ENCODE peak calls at places on chromosomes 2 and 18, in six cellular contexts. S is fibroblast of mammary gland, M is astrocyte of the cerebellum, C is Panc1, D is GM23338, P is AG04450. W is an unnamed sample.

GRCh38 chr2:100679211-100679610 is 116.4 kb downstream of the PDCL3 start:
- DNase-seq in C (no peak), M (no peak), S (no peak), D (no peak), P (no peak), W (no peak)

GRCh38 chr18:75123113-75123512 is 85.8 kb downstream of the PTGR3 start:
- DNase-seq in S (no peak), M (no peak), D (no peak), P (no peak), C (no peak), W (no peak)

GRCh38 chr2:100262555-100263320 is 59.6 kb downstream of the LONRF2 start:
- DNase-seq in S (peak; percentile 58), P (no peak), C (peak; percentile 57), D (peak; percentile 78), M (no peak), W (no peak)

GRCh38 chr18:22391571-22392359 is 25.9 kb downstream of the CTAGE1 start:
- DNase-seq in S (peak; percentile 95), P (peak; percentile 65), C (no peak), M (peak; percentile 77), D (no peak), W (peak; percentile 54)

GRCh38 chr2:190088917-190089316 is 26.4 kb upstream of the MSTN start:
- DNase-seq in P (peak; percentile 24), S (peak; percentile 81), M (peak; percentile 65), C (peak; percentile 30), D (peak; percentile 83), W (peak; percentile 28)

GRCh38 chr18:25795178-25795577 is 295.2 kb downstream of the SS18 start:
- DNase-seq in M (no peak), S (no peak), C (no peak), P (no peak), D (no peak), W (no peak)

GRCh38 chr2:27901219-27901618 is 10.7 kb downstream of the BABAM2 start:
- DNase-seq in P (no peak), C (no peak), M (no peak), S (peak; percentile 51), D (no peak), W (no peak)

GRCh38 chr2:80288576-80288975 is 16.0 kb downstream of the LRRTM1 start:
- DNase-seq in M (no peak), P (no peak), S (peak; percentile 4), C (no peak), D (peak; percentile 8), W (no peak)

GRCh38 chr2:101401906-101402305 is 14.6 kb upstream of the CREG2 start:
- DNase-seq in S (no peak), P (no peak), C (no peak), M (no peak), D (peak; percentile 36), W (no peak)

GRCh38 chr2:218998414-218999002 is 5.3 kb upstream of the CRYBA2 start:
- DNase-seq in D (no peak), S (peak; percentile 16), C (no peak), M (no peak), P (no peak), W (no peak)

GRCh38 chr2:53641290-53641689 is 126.3 kb upstream of the CHAC2 start:
- DNase-seq in S (no peak), M (no peak), C (no peak), P (no peak), D (peak; percentile 65), W (no peak)

GRCh38 chr2:141554810-141555209 is 576.0 kb downstream of the LRP1B start:
- DNase-seq in C (peak; percentile 54), S (peak; percentile 32), D (peak; percentile 68), P (peak; percentile 24), M (peak; percentile 22), W (no peak)

GRCh38 chr18:21853020-21853419 is 112.4 kb downstream of the MIB1 start:
- DNase-seq in D (peak; percentile 42), S (no peak), M (no peak), C (no peak), P (peak; percentile 26), W (no peak)

GRCh38 chr18:51290864-51291263 is 93.4 kb upstream of the MEX3C start:
- DNase-seq in P (no peak), S (no peak), M (no peak), C (no peak), D (no peak), W (no peak)

GRCh38 chr2:12120281-12121150 is 374.1 kb downstream of the LPIN1 start:
- DNase-seq in S (peak; percentile 95), C (no peak), D (no peak), P (no peak), M (peak; percentile 27), W (peak; percentile 35)

GRCh38 chr2:6922201-6922656 is 5.0 kb downstream of the RNF144A start:
- DNase-seq in M (no peak), S (peak; percentile 56), P (no peak), C (no peak), D (peak; percentile 42), W (no peak)

GRCh38 chr2:148876589-148877402 is 1.8 kb downstream of the KIF5C start:
- DNase-seq in S (no peak), D (peak; percentile 95), P (no peak), M (no peak), C (no peak), W (no peak)

GRCh38 chr2:202032841-202033316 is 776 bp upstream of the FZD7 start:
- DNase-seq in M (no peak), D (peak; percentile 76), C (no peak), P (no peak), S (peak; percentile 49), W (no peak)

GRCh38 chr2:170610615-170611014 is 104.5 kb upstream of the SP5 start:
- DNase-seq in P (no peak), S (no peak), D (no peak), M (no peak), C (no peak), W (no peak)

GRCh38 chr2:172214252-172214651 is 111.6 kb upstream of the DLX2 start:
- DNase-seq in S (no peak), P (no peak), C (no peak), M (no peak), D (no peak), W (no peak)

GRCh38 chr2:238320648-238321281 is 447 bp downstream of the TRAF3IP1 start:
- DNase-seq in M (no peak), P (no peak), S (peak; percentile 6), D (peak; percentile 68), C (no peak), W (no peak)

GRCh38 chr2:85601771-85602475 is 575 bp downstream of the TMEM150A start:
- DNase-seq in P (no peak), D (peak; percentile 64), M (no peak), S (no peak), C (no peak), W (no peak)

GRCh38 chr2:120805011-120805410 is 69.3 kb downstream of the GLI2 start:
- DNase-seq in S (no peak), D (no peak), M (no peak), P (no peak), C (no peak), W (no peak)

GRCh38 chr2:105792561-105792960 is 47.8 kb downstream of the NCK2 start:
- DNase-seq in P (no peak), M (no peak), C (no peak), D (no peak), S (no peak), W (no peak)

GRCh38 chr2:64120928-64121327 is 23.3 kb downstream of the PELI1 start:
- DNase-seq in M (no peak), C (no peak), S (no peak), D (no peak), P (no peak), W (no peak)

GRCh38 chr2:236720974-236721600 is 151.5 kb downstream of the ACKR3 start:
- DNase-seq in M (no peak), S (no peak), C (no peak), P (no peak), D (no peak), W (no peak)

GRCh38 chr2:236719192-236719635 is 149.6 kb downstream of the ACKR3 start:
- DNase-seq in D (no peak), M (no peak), P (no peak), S (no peak), C (no peak), W (no peak)

GRCh38 chr2:236726701-236727450 is 157.3 kb downstream of the ACKR3 start:
- DNase-seq in P (no peak), C (no peak), S (no peak), M (no peak), D (no peak), W (no peak)

GRCh38 chr2:236728916-236729670 is 159.5 kb downstream of the ACKR3 start:
- DNase-seq in S (no peak), D (no peak), P (no peak), M (no peak), C (no peak), W (no peak)

GRCh38 chr2:236724200-236724599 is 154.6 kb downstream of the ACKR3 start:
- DNase-seq in D (no peak), S (no peak), P (no peak), C (no peak), M (no peak), W (no peak)
- TF ChIP-seq CTCF in D (no peak), S (no peak), P (no peak), C (no peak), M (no peak), W (no peak)

GRCh38 chr2:239685965-239686364 is 285.1 kb upstream of the HDAC4 start:
- DNase-seq in M (no peak), C (no peak), P (no peak), D (no peak), S (no peak), W (no peak)
- TF ChIP-seq CTCF in M (no peak), C (no peak), P (no peak), D (no peak), S (no peak), W (no peak)

DNA sequence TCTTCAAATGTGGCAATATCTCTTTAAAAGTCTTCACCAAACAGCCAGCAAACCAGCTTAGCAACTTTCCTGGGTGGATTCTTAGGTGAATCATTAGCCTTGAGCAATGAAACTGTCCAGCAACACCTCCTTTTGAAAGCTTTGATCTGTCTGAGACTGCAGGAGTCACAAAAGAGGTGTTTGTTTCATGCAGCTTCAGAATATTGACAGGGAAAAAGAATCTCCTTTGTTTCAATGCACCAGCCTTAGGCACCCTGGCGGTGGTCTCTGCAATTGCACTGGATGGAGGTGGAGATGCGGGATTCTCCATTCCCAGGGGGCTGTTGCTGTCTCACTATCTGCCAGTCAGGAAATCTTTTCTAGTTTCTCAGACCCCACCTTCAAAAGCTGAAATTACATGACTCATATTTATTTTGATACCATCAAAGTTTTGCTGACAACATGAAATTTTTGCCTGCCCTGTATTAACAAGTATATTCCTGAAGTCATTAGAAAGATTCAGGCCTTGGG is 76.0 kb upstream of the DSG1 start:
- DNase-seq in P (no peak), D (peak; percentile 80), M (no peak), C (no peak), S (no peak), W (no peak)
- TF ChIP-seq CTCF in P (no peak), D (peak; percentile 81), M (peak; percentile 70), C (peak; percentile 47), S (peak; percentile 30), W (no peak)

DNA sequence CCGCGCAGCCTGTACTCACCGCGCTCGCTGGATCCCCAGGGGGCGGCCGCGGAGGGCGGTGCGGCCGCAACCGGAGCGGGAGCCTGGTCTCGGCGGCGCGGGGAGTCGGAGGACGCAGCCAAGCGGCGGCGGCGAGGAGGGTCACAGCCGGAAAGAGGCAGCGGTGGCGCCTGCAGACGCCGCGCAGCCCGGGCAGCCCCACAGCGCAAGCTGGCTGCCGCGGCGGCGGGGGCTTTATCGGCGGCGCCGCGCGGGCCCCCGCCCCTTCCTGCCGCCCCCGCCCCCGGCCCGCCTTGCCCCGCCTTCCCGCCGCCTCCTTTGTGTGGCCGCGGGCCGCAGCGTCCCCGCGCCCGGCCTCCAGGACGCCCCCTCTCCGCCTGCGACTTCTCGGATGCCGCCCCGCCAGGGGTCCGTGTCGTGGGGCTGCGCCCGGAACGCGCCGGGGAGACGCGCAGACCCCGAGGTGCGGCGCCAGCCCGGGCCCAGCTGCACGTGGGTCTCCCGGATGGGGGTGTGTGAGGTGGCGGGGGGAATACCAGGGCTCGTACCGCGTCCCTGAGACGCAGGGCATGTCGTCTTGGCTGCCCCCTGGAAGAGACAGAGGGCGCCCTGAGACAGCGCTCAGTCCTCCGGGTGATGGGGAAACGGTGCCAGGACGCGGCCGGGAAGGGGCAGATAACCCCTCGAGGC is at the start of gene SERPINE2:
- DNase-seq in P (no peak), C (no peak), D (peak; percentile 75), S (peak; percentile 55), M (no peak), W (peak; percentile 43)
- TF ChIP-seq CTCF in P (peak; percentile 40), C (peak; percentile 76), D (peak; percentile 40), S (peak; percentile 32), M (peak; percentile 34), W (peak; percentile 64)